ENCODE peak calls at places on chromosomes 5 and 9, in eight cellular contexts. Y, E, U, M, X, L, G and N are unnamed samples.

GRCh38 chr5:127962491-127962890 is 121.1 kb upstream of the SLC12A2 start:
- DNase-seq in Y (no peak), E (no peak), U (no peak), M (no peak), X (no peak), L (no peak), G (no peak), N (no peak)

GRCh38 chr9:21434202-21435014 is 5.8 kb upstream of the IFNA1 start:
- DNase-seq in Y (peak; percentile 27), E (peak; percentile 41), U (no peak), M (peak; percentile 52), X (no peak), L (peak; percentile 62), G (peak; percentile 35), N (peak; percentile 33)

GRCh38 chr5:530556-530955 is 6.3 kb upstream of the SLC9A3 start:
- DNase-seq in Y (no peak), E (no peak), U (no peak), M (no peak), X (no peak), L (no peak), G (no peak), N (no peak)

GRCh38 chr9:73022353-73022752 is 69.5 kb upstream of the ALDH1A1 start:
- DNase-seq in Y (no peak), E (no peak), U (no peak), M (no peak), X (no peak), L (no peak), G (no peak), N (no peak)

GRCh38 chr5:79853676-79854418 is 137.2 kb downstream of the MTX3 start:
- DNase-seq in Y (no peak), E (no peak), U (no peak), M (no peak), X (no peak), L (no peak), G (no peak), N (no peak)

GRCh38 chr9:38641985-38642864 is 21.8 kb upstream of the ANKRD18A start:
- DNase-seq in Y (peak; percentile 28), E (peak; percentile 40), U (no peak), M (peak; percentile 8), X (no peak), L (peak; percentile 55), G (no peak), N (no peak)

GRCh38 chr5:168365581-168366081 is 74.2 kb downstream of the WWC1 start:
- DNase-seq in Y (peak; percentile 6), E (no peak), U (no peak), M (no peak), X (no peak), L (peak; percentile 69), G (no peak), N (peak; percentile 29)

GRCh38 chr9:111572945-111573604 is 26.4 kb downstream of the PTGR1 start:
- DNase-seq in Y (no peak), E (no peak), U (no peak), M (peak; percentile 93), X (no peak), L (peak; percentile 22), G (no peak), N (peak; percentile 87)

GRCh38 chr5:83891261-83891660 is 170.6 kb upstream of the HAPLN1 start:
- DNase-seq in Y (no peak), E (no peak), U (no peak), M (no peak), X (no peak), L (no peak), G (no peak), N (no peak)